ENCODE peak calls at places on chromosomes 1 and 21, in five cellular contexts. S is NCI-H2081, V is right atrium auricular region, O is germinal center, C is kidney glomerular epithelial cell. Y is an unnamed sample.
A peak's percentile ranks its signal among the peaks of the same experiment; 100 is the strongest.

GRCh38 chr1:150237746-150238145 is 1.8 kb upstream of the ANP32E start:
- DNase-seq in O (no peak), S (no peak), C (no peak), V (peak; percentile 48), Y (no peak)

GRCh38 chr1:21778405-21778727 is 4.6 kb downstream of the USP48 start:
- DNase-seq in S (no peak), C (no peak), O (no peak), V (no peak), Y (no peak)

GRCh38 chr21:36806103-36806502 is 107.2 kb downstream of the SIM2 start:
- DNase-seq in C (no peak), S (no peak), V (peak; percentile 21), O (no peak), Y (peak; percentile 73)

GRCh38 chr1:157154940-157155514 is 16.8 kb upstream of the ETV3 start:
- DNase-seq in S (no peak), V (peak; percentile 67), C (peak; percentile 35), O (no peak), Y (peak; percentile 89)

GRCh38 chr1:17540255-17541001 is 930 bp downstream of the ARHGEF10L start:
- DNase-seq in O (no peak), C (no peak), S (no peak), V (no peak), Y (peak; percentile 67)

GRCh38 chr1:37234941-37235418 is 200.7 kb upstream of the GRIK3 start:
- DNase-seq in S (no peak), O (no peak), V (no peak), C (no peak), Y (no peak)

GRCh38 chr1:160605205-160605604 is 25.9 kb upstream of the CD84 start:
- DNase-seq in V (no peak), O (no peak), C (no peak), S (no peak), Y (no peak)

GRCh38 chr21:41506005-41506404 is 2.0 kb downstream of the TMPRSS2 start:
- DNase-seq in C (no peak), S (no peak), O (no peak), V (no peak), Y (no peak)

GRCh38 chr1:215970406-215970805 is 403.3 kb downstream of the KCTD3 start:
- DNase-seq in C (no peak), V (no peak), S (no peak), O (no peak), Y (peak; percentile 54)

GRCh38 chr1:1407957-1408318 is 845 bp upstream of the MRPL20 start:
- DNase-seq in V (no peak), S (no peak), O (no peak), C (no peak), Y (no peak)

GRCh38 chr1:118302145-118302544 is 117.1 kb upstream of the SPAG17 start:
- DNase-seq in O (no peak), S (no peak), V (no peak), C (no peak), Y (peak; percentile 16)

GRCh38 chr1:209493584-209493983 is 89.9 kb upstream of the CAMK1G start:
- DNase-seq in O (no peak), C (no peak), S (no peak), V (no peak), Y (peak; percentile 32)

GRCh38 chr1:111139234-111139955 is 498 bp downstream of the DRAM2 start:
- DNase-seq in S (peak; percentile 71), C (peak; percentile 64), V (no peak), O (peak; percentile 75), Y (peak; percentile 75)

GRCh38 chr1:44786841-44787426 is 1.0 kb downstream of the BEST4 start:
- DNase-seq in O (no peak), C (no peak), V (no peak), S (no peak), Y (no peak)

GRCh38 chr1:184827600-184828368 is 73.1 kb upstream of the EDEM3 start:
- DNase-seq in O (no peak), V (no peak), S (no peak), C (peak; percentile 91), Y (peak; percentile 83)

GRCh38 chr1:204591473-204592090 is 75.4 kb downstream of the MDM4 start:
- DNase-seq in S (no peak), C (peak; percentile 49), O (no peak), V (no peak), Y (peak; percentile 76)

Y was measured in kidney tubule cell.